ENCODE peak calls at places on chromosome 18, in ten cellular contexts. V is GM06990, Q is cardiac fibroblast, U is hepatocyte, S is WERI-Rb-1, C is tibial nerve, I is colonic mucosa, W is foreskin fibroblast, Y is coronary artery, F is neural progenitor cell. J is an unnamed sample.

GRCh38 chr18:23920054-23920453 is 94.5 kb upstream of the TTC39C start:
- DNase-seq in Q (no peak), V (no peak), W (peak; percentile 18), F (no peak), Y (no peak), C (no peak), U (no peak), S (no peak), I (no peak), J (no peak)

GRCh38 chr18:51025512-51025911 is 4.5 kb upstream of the SMAD4 start:
- DNase-seq in S (no peak), F (no peak), Y (no peak), Q (no peak), U (no peak), I (no peak), V (no peak), C (no peak), W (no peak), J (no peak)

GRCh38 chr18:26546170-26546874 is 2.0 kb downstream of the KCTD1 start:
- DNase-seq in V (no peak), F (peak; percentile 67), I (no peak), C (no peak), Y (no peak), S (no peak), W (peak; percentile 25), U (no peak), Q (no peak), J (no peak)

GRCh38 chr18:49059028-49059670 is 108.4 kb upstream of the SMAD7 start:
- DNase-seq in I (no peak), S (peak; percentile 49), W (peak; percentile 22), F (peak; percentile 19), U (no peak), Q (no peak), Y (no peak), C (no peak), V (no peak), J (no peak)

GRCh38 chr18:68916734-68917133 is 118.9 kb downstream of the CCDC102B start:
- DNase-seq in Q (no peak), V (no peak), W (peak; percentile 29), Y (no peak), F (no peak), C (no peak), U (no peak), I (no peak), S (no peak), J (no peak)

GRCh38 chr18:31267823-31268481 is 50.0 kb upstream of the DSG1 start:
- DNase-seq in S (no peak), F (no peak), W (no peak), Y (no peak), I (no peak), Q (no peak), V (peak; percentile 40), C (no peak), U (no peak), J (peak; percentile 78)

GRCh38 chr18:42412896-42413295 is 457.9 kb downstream of the PIK3C3 start:
- DNase-seq in W (no peak), F (no peak), S (no peak), C (no peak), Q (peak; percentile 35), Y (no peak), U (no peak), V (no peak), I (no peak), J (no peak)

GRCh38 chr18:5630057-5630765 is 86.4 kb upstream of the EPB41L3 start:
- DNase-seq in S (peak; percentile 80), Q (peak; percentile 69), F (peak; percentile 93), V (peak; percentile 18), W (peak; percentile 74), C (peak; percentile 51), Y (no peak), I (peak; percentile 88), U (peak; percentile 91), J (peak; percentile 49)

GRCh38 chr18:69531973-69532372 is 131.3 kb downstream of the DOK6 start:
- DNase-seq in C (no peak), U (no peak), I (no peak), Y (no peak), F (no peak), W (no peak), S (no peak), Q (no peak), V (no peak), J (no peak)

GRCh38 chr18:63177822-63178525 is 141.6 kb downstream of the BCL2 start:
- DNase-seq in Y (no peak), Q (no peak), S (no peak), U (peak; percentile 75), C (peak; percentile 21), F (no peak), I (peak; percentile 83), V (no peak), W (peak; percentile 67), J (no peak)
- H3K4me3 ChIP-seq in Y (no peak overlapping the region), Q (no peak overlapping the region), S (no peak overlapping the region), U (no peak overlapping the region), C (no peak overlapping the region), F (no peak overlapping the region), I (no peak overlapping the region), V (no peak overlapping the region), W (peak overlapping the region; percentile 6), J (no peak overlapping the region)

GRCh38 chr18:56238576-56238975 is 399.8 kb downstream of the TXNL1 start:
- DNase-seq in C (no peak), Y (no peak), F (no peak), V (no peak), W (peak; percentile 13), I (no peak), Q (no peak), U (no peak), S (no peak), J (no peak)
- TF ChIP-seq CTCF in C (no peak), Y (no peak), F (peak; percentile 5), V (no peak), W (no peak), I (no peak), Q (peak; percentile 43), U (no peak), S (no peak), J (peak; percentile 13)

DNA sequence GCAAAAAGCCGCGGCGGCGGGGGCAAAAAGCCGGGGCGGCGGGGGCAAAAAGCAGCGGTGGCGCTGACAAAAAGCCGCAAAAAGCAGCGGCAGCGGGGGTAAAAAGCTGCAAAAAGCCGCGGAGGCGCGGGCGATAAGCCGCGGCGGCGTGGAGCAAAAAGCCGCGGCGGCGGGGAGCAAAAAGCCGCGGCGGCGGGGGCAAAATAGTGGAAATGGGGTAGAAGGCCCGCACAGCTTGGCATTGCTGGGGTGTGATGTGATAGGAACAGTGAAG is 450.1 kb downstream of the ANKRD30B start:
- DNase-seq in F (no peak), Y (no peak), Q (no peak), U (no peak), I (no peak), W (no peak), S (no peak), C (no peak), V (no peak), J (no peak)
- H3K4me3 ChIP-seq in F (no peak overlapping the region), Y (peak overlapping the region; percentile 25), Q (no peak overlapping the region), U (no peak overlapping the region), I (no peak overlapping the region), W (no peak overlapping the region), S (no peak overlapping the region), C (no peak overlapping the region), V (no peak overlapping the region), J (no peak overlapping the region)

GRCh38 chr18:46050268-46050667 is 21.8 kb downstream of the PSTPIP2 start:
- DNase-seq in C (no peak), S (no peak), F (no peak), V (no peak), U (no peak), Q (no peak), W (no peak), Y (no peak), I (no peak), J (no peak)

GRCh38 chr18:46042571-46043123 is 29.4 kb downstream of the PSTPIP2 start:
- DNase-seq in Y (no peak), W (peak; percentile 71), F (no peak), Q (peak; percentile 84), U (no peak), C (no peak), I (no peak), V (no peak), S (no peak), J (no peak)

GRCh38 chr18:46051731-46052461 is 20.2 kb downstream of the PSTPIP2 start:
- DNase-seq in W (peak; percentile 85), Y (no peak), V (no peak), C (no peak), F (no peak), S (no peak), I (no peak), U (peak; percentile 78), Q (peak; percentile 68), J (no peak)

GRCh38 chr18:46040747-46041104 is 31.3 kb downstream of the PSTPIP2 start:
- DNase-seq in F (no peak), U (no peak), Y (no peak), V (no peak), S (no peak), C (no peak), Q (no peak), I (no peak), W (no peak), J (no peak)

DNA sequence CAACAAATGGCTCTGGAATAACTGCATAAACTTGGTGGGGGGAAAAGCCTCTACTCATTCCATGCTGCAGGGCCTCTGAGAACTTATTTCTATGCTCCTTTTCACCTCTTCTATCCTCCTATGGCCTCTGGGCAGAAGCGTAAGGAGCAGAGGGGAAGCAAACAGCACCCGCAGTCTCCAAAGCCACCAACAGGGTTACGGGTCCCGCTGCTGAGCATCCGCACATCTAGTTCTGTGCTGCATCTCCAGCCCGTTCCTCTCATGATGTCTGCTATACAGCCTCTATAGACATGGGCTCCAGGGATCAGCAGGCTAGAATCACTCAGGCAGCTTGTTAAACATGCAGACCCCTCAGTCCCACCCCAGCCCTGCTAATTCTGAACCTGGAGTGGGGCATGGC is 25.9 kb downstream of the PSTPIP2 start:
- DNase-seq in U (no peak), F (no peak), S (no peak), W (no peak), Q (no peak), C (no peak), I (no peak), Y (no peak), V (no peak), J (no peak)
- TF ChIP-seq CTCF in U (no peak), F (no peak), S (peak; percentile 5), W (no peak), Q (no peak), C (no peak), I (no peak), Y (no peak), V (no peak), J (no peak)

DNA sequence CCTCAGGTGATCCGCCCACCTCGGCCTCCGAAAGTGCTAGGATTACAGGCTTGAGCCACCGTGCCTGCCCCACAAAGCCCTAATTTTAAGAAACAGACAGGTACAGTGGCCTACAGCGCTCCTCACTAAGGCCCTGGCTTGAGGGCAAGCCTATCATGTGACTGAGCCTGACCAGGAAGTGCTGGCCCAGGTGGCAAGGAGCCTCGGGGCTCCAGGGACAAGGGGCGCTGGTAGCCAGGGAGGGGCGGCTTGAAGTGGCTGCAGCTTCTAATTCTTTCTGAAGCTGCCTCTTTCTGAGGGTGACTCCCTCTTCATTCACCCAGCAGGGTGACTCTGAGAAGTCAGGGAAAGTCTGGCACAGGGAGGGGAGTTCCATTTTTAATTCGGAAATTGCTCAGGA is 115.8 kb downstream of the FAM210A start:
- DNase-seq in Y (no peak), C (no peak), W (no peak), S (no peak), Q (no peak), I (no peak), F (no peak), U (no peak), V (no peak), J (no peak)
- H3K4me3 ChIP-seq in Y (peak overlapping the region; percentile 68), C (no peak overlapping the region), W (no peak overlapping the region), S (no peak overlapping the region), Q (no peak overlapping the region), I (no peak overlapping the region), F (no peak overlapping the region), U (no peak overlapping the region), V (no peak overlapping the region), J (peak overlapping the region; percentile 51)

J was measured in GM12865.